ENCODE peak calls at places on chromosomes 4 and X, in eight cellular contexts. One of them, this sample, is unnamed.
A peak's percentile ranks its signal among the peaks of the same experiment; 100 is the strongest.

GRCh38 chrX:42023122-42023521 is 99.8 kb upstream of the CASK start:
- DNase-seq in cardiac muscle cell: no peak
- DNase-seq in non-pigmented ciliary epithelial cell: no peak
- DNase-seq in G401: no peak
- DNase-seq in CD8-positive, alpha-beta memory T cell: no peak
- DNase-seq in iPS-NIHi11: no peak
- DNase-seq in stimulated activated CD8-positive, alpha-beta memory T cell treated with anti-CD3 and anti-CD28 coated beads, Interleukin-12 subunit alpha, Interleukin-12 subunit beta, amount 100 ng/mL, for 4 hours: no peak
- DNase-seq in activated T-cell treated with anti-CD3 and anti-CD28 coated beads, Interleukin-2, amount 50 U/mL, for 72 hours: peak; percentile 1
- DNase-seq in this sample: no peak

GRCh38 chrX:114599305-114599704 is 15.4 kb downstream of the HTR2C start:
- DNase-seq in cardiac muscle cell: no peak
- DNase-seq in stimulated activated CD8-positive, alpha-beta memory T cell treated with anti-CD3 and anti-CD28 coated beads, Interleukin-12 subunit alpha, Interleukin-12 subunit beta, amount 100 ng/mL, for 4 hours: no peak
- DNase-seq in G401: no peak
- DNase-seq in iPS-NIHi11: no peak
- DNase-seq in non-pigmented ciliary epithelial cell: no peak
- DNase-seq in activated T-cell treated with anti-CD3 and anti-CD28 coated beads, Interleukin-2, amount 50 U/mL, for 72 hours: no peak
- DNase-seq in CD8-positive, alpha-beta memory T cell: no peak
- DNase-seq in this sample: no peak

GRCh38 chr4:31995943-31996901 is 1276.1 kb downstream of the PCDH7 start:
- DNase-seq in CD8-positive, alpha-beta memory T cell: no peak
- DNase-seq in G401: no peak
- DNase-seq in cardiac muscle cell: no peak
- DNase-seq in stimulated activated CD8-positive, alpha-beta memory T cell treated with anti-CD3 and anti-CD28 coated beads, Interleukin-12 subunit alpha, Interleukin-12 subunit beta, amount 100 ng/mL, for 4 hours: no peak
- DNase-seq in iPS-NIHi11: no peak
- DNase-seq in activated T-cell treated with anti-CD3 and anti-CD28 coated beads, Interleukin-2, amount 50 U/mL, for 72 hours: no peak
- DNase-seq in non-pigmented ciliary epithelial cell: no peak
- DNase-seq in this sample: no peak

GRCh38 chr4:80710748-80711451 is 319.6 kb upstream of the BMP3 start:
- DNase-seq in non-pigmented ciliary epithelial cell: no peak
- DNase-seq in activated T-cell treated with anti-CD3 and anti-CD28 coated beads, Interleukin-2, amount 50 U/mL, for 72 hours: no peak
- DNase-seq in stimulated activated CD8-positive, alpha-beta memory T cell treated with anti-CD3 and anti-CD28 coated beads, Interleukin-12 subunit alpha, Interleukin-12 subunit beta, amount 100 ng/mL, for 4 hours: no peak
- DNase-seq in CD8-positive, alpha-beta memory T cell: no peak
- DNase-seq in G401: no peak
- DNase-seq in cardiac muscle cell: no peak
- DNase-seq in iPS-NIHi11: no peak
- DNase-seq in this sample: no peak

GRCh38 chr4:185774815-185775684 is 36.9 kb downstream of the SORBS2 start:
- DNase-seq in activated T-cell treated with anti-CD3 and anti-CD28 coated beads, Interleukin-2, amount 50 U/mL, for 72 hours: no peak
- DNase-seq in cardiac muscle cell: peak; percentile 89
- DNase-seq in iPS-NIHi11: no peak
- DNase-seq in stimulated activated CD8-positive, alpha-beta memory T cell treated with anti-CD3 and anti-CD28 coated beads, Interleukin-12 subunit alpha, Interleukin-12 subunit beta, amount 100 ng/mL, for 4 hours: no peak
- DNase-seq in non-pigmented ciliary epithelial cell: peak; percentile 47
- DNase-seq in CD8-positive, alpha-beta memory T cell: no peak
- DNase-seq in G401: peak; percentile 11
- DNase-seq in this sample: no peak

GRCh38 chrX:72208126-72208525 is 26.6 kb downstream of the PIN4 start:
- DNase-seq in iPS-NIHi11: no peak
- DNase-seq in activated T-cell treated with anti-CD3 and anti-CD28 coated beads, Interleukin-2, amount 50 U/mL, for 72 hours: no peak
- DNase-seq in stimulated activated CD8-positive, alpha-beta memory T cell treated with anti-CD3 and anti-CD28 coated beads, Interleukin-12 subunit alpha, Interleukin-12 subunit beta, amount 100 ng/mL, for 4 hours: no peak
- DNase-seq in CD8-positive, alpha-beta memory T cell: no peak
- DNase-seq in G401: no peak
- DNase-seq in cardiac muscle cell: no peak
- DNase-seq in non-pigmented ciliary epithelial cell: no peak
- DNase-seq in this sample: no peak

GRCh38 chrX:17606211-17606610 is 131.1 kb upstream of the SCML1 start:
- DNase-seq in stimulated activated CD8-positive, alpha-beta memory T cell treated with anti-CD3 and anti-CD28 coated beads, Interleukin-12 subunit alpha, Interleukin-12 subunit beta, amount 100 ng/mL, for 4 hours: no peak
- DNase-seq in cardiac muscle cell: no peak
- DNase-seq in G401: no peak
- DNase-seq in non-pigmented ciliary epithelial cell: no peak
- DNase-seq in iPS-NIHi11: no peak
- DNase-seq in activated T-cell treated with anti-CD3 and anti-CD28 coated beads, Interleukin-2, amount 50 U/mL, for 72 hours: no peak
- DNase-seq in CD8-positive, alpha-beta memory T cell: no peak
- DNase-seq in this sample: no peak

GRCh38 chr4:184747034-184747830 is 13.3 kb upstream of the CENPU start:
- DNase-seq in iPS-NIHi11: peak; percentile 31
- DNase-seq in CD8-positive, alpha-beta memory T cell: no peak
- DNase-seq in non-pigmented ciliary epithelial cell: no peak
- DNase-seq in activated T-cell treated with anti-CD3 and anti-CD28 coated beads, Interleukin-2, amount 50 U/mL, for 72 hours: no peak
- DNase-seq in stimulated activated CD8-positive, alpha-beta memory T cell treated with anti-CD3 and anti-CD28 coated beads, Interleukin-12 subunit alpha, Interleukin-12 subunit beta, amount 100 ng/mL, for 4 hours: no peak
- DNase-seq in cardiac muscle cell: no peak
- DNase-seq in G401: no peak
- DNase-seq in this sample: no peak

GRCh38 chr4:15781427-15782095 is 3.4 kb downstream of the CD38 start:
- DNase-seq in activated T-cell treated with anti-CD3 and anti-CD28 coated beads, Interleukin-2, amount 50 U/mL, for 72 hours: peak; percentile 53
- DNase-seq in non-pigmented ciliary epithelial cell: no peak
- DNase-seq in cardiac muscle cell: peak; percentile 65
- DNase-seq in G401: no peak
- DNase-seq in stimulated activated CD8-positive, alpha-beta memory T cell treated with anti-CD3 and anti-CD28 coated beads, Interleukin-12 subunit alpha, Interleukin-12 subunit beta, amount 100 ng/mL, for 4 hours: no peak
- DNase-seq in iPS-NIHi11: no peak
- DNase-seq in CD8-positive, alpha-beta memory T cell: no peak
- DNase-seq in this sample: no peak

GRCh38 chrX:150225756-150226155 is 137.4 kb upstream of the MAMLD1 start:
- DNase-seq in cardiac muscle cell: no peak
- DNase-seq in non-pigmented ciliary epithelial cell: no peak
- DNase-seq in CD8-positive, alpha-beta memory T cell: no peak
- DNase-seq in activated T-cell treated with anti-CD3 and anti-CD28 coated beads, Interleukin-2, amount 50 U/mL, for 72 hours: no peak
- DNase-seq in G401: no peak
- DNase-seq in stimulated activated CD8-positive, alpha-beta memory T cell treated with anti-CD3 and anti-CD28 coated beads, Interleukin-12 subunit alpha, Interleukin-12 subunit beta, amount 100 ng/mL, for 4 hours: no peak
- DNase-seq in iPS-NIHi11: peak; percentile 11
- DNase-seq in this sample: peak; percentile 21

GRCh38 chr4:153438916-153439756 is 27.0 kb upstream of the TMEM131L start:
- DNase-seq in CD8-positive, alpha-beta memory T cell: peak; percentile 61
- DNase-seq in stimulated activated CD8-positive, alpha-beta memory T cell treated with anti-CD3 and anti-CD28 coated beads, Interleukin-12 subunit alpha, Interleukin-12 subunit beta, amount 100 ng/mL, for 4 hours: peak; percentile 18
- DNase-seq in cardiac muscle cell: no peak
- DNase-seq in activated T-cell treated with anti-CD3 and anti-CD28 coated beads, Interleukin-2, amount 50 U/mL, for 72 hours: peak; percentile 19
- DNase-seq in non-pigmented ciliary epithelial cell: no peak
- DNase-seq in iPS-NIHi11: no peak
- DNase-seq in G401: no peak
- DNase-seq in this sample: no peak

GRCh38 chrX:79570524-79571240 is 203.5 kb upstream of the ITM2A start:
- DNase-seq in non-pigmented ciliary epithelial cell: no peak
- DNase-seq in cardiac muscle cell: no peak
- DNase-seq in iPS-NIHi11: no peak
- DNase-seq in G401: no peak
- DNase-seq in CD8-positive, alpha-beta memory T cell: no peak
- DNase-seq in stimulated activated CD8-positive, alpha-beta memory T cell treated with anti-CD3 and anti-CD28 coated beads, Interleukin-12 subunit alpha, Interleukin-12 subunit beta, amount 100 ng/mL, for 4 hours: no peak
- DNase-seq in activated T-cell treated with anti-CD3 and anti-CD28 coated beads, Interleukin-2, amount 50 U/mL, for 72 hours: no peak
- DNase-seq in this sample: no peak

GRCh38 chr4:151475338-151475737 is 66.4 kb downstream of the FHIP1A start:
- DNase-seq in G401: no peak
- DNase-seq in iPS-NIHi11: no peak
- DNase-seq in CD8-positive, alpha-beta memory T cell: no peak
- DNase-seq in cardiac muscle cell: no peak
- DNase-seq in non-pigmented ciliary epithelial cell: no peak
- DNase-seq in activated T-cell treated with anti-CD3 and anti-CD28 coated beads, Interleukin-2, amount 50 U/mL, for 72 hours: no peak
- DNase-seq in stimulated activated CD8-positive, alpha-beta memory T cell treated with anti-CD3 and anti-CD28 coated beads, Interleukin-12 subunit alpha, Interleukin-12 subunit beta, amount 100 ng/mL, for 4 hours: no peak
- DNase-seq in this sample: no peak

GRCh38 chrX:120668357-120668756 is 38.5 kb upstream of the C1GALT1C1 start:
- DNase-seq in stimulated activated CD8-positive, alpha-beta memory T cell treated with anti-CD3 and anti-CD28 coated beads, Interleukin-12 subunit alpha, Interleukin-12 subunit beta, amount 100 ng/mL, for 4 hours: no peak
- DNase-seq in G401: no peak
- DNase-seq in cardiac muscle cell: no peak
- DNase-seq in non-pigmented ciliary epithelial cell: no peak
- DNase-seq in iPS-NIHi11: no peak
- DNase-seq in CD8-positive, alpha-beta memory T cell: no peak
- DNase-seq in activated T-cell treated with anti-CD3 and anti-CD28 coated beads, Interleukin-2, amount 50 U/mL, for 72 hours: no peak
- DNase-seq in this sample: no peak

GRCh38 chrX:85922821-85923220 is 124.5 kb downstream of the CHM start:
- DNase-seq in cardiac muscle cell: peak; percentile 40
- DNase-seq in iPS-NIHi11: no peak
- DNase-seq in non-pigmented ciliary epithelial cell: peak; percentile 22
- DNase-seq in activated T-cell treated with anti-CD3 and anti-CD28 coated beads, Interleukin-2, amount 50 U/mL, for 72 hours: no peak
- DNase-seq in G401: no peak
- DNase-seq in CD8-positive, alpha-beta memory T cell: no peak
- DNase-seq in stimulated activated CD8-positive, alpha-beta memory T cell treated with anti-CD3 and anti-CD28 coated beads, Interleukin-12 subunit alpha, Interleukin-12 subunit beta, amount 100 ng/mL, for 4 hours: no peak
- DNase-seq in this sample: no peak

GRCh38 chrX:110866421-110866820 is 70.8 kb upstream of the CHRDL1 start:
- DNase-seq in CD8-positive, alpha-beta memory T cell: no peak
- DNase-seq in non-pigmented ciliary epithelial cell: no peak
- DNase-seq in stimulated activated CD8-positive, alpha-beta memory T cell treated with anti-CD3 and anti-CD28 coated beads, Interleukin-12 subunit alpha, Interleukin-12 subunit beta, amount 100 ng/mL, for 4 hours: no peak
- DNase-seq in cardiac muscle cell: no peak
- DNase-seq in iPS-NIHi11: no peak
- DNase-seq in activated T-cell treated with anti-CD3 and anti-CD28 coated beads, Interleukin-2, amount 50 U/mL, for 72 hours: no peak
- DNase-seq in G401: no peak
- DNase-seq in this sample: no peak

GRCh38 chr4:89434364-89434988 is 126.9 kb upstream of the GPRIN3 start:
- DNase-seq in non-pigmented ciliary epithelial cell: no peak
- DNase-seq in stimulated activated CD8-positive, alpha-beta memory T cell treated with anti-CD3 and anti-CD28 coated beads, Interleukin-12 subunit alpha, Interleukin-12 subunit beta, amount 100 ng/mL, for 4 hours: no peak
- DNase-seq in G401: peak; percentile 82
- DNase-seq in iPS-NIHi11: peak; percentile 28
- DNase-seq in CD8-positive, alpha-beta memory T cell: peak; percentile 25
- DNase-seq in activated T-cell treated with anti-CD3 and anti-CD28 coated beads, Interleukin-2, amount 50 U/mL, for 72 hours: peak; percentile 17
- DNase-seq in cardiac muscle cell: peak; percentile 65
- DNase-seq in this sample: peak; percentile 68

GRCh38 chr4:16225996-16226815 is at the start of gene TAPT1:
- DNase-seq in cardiac muscle cell: peak; percentile 73
- DNase-seq in iPS-NIHi11: peak; percentile 89
- DNase-seq in G401: peak; percentile 77
- DNase-seq in activated T-cell treated with anti-CD3 and anti-CD28 coated beads, Interleukin-2, amount 50 U/mL, for 72 hours: peak; percentile 87
- DNase-seq in CD8-positive, alpha-beta memory T cell: peak; percentile 72
- DNase-seq in non-pigmented ciliary epithelial cell: no peak
- DNase-seq in stimulated activated CD8-positive, alpha-beta memory T cell treated with anti-CD3 and anti-CD28 coated beads, Interleukin-12 subunit alpha, Interleukin-12 subunit beta, amount 100 ng/mL, for 4 hours: peak; percentile 68
- DNase-seq in this sample: peak; percentile 46

GRCh38 chr4:795726-796119 is 30.2 kb downstream of the CPLX1 start:
- DNase-seq in activated T-cell treated with anti-CD3 and anti-CD28 coated beads, Interleukin-2, amount 50 U/mL, for 72 hours: no peak
- DNase-seq in CD8-positive, alpha-beta memory T cell: no peak
- DNase-seq in non-pigmented ciliary epithelial cell: no peak
- DNase-seq in G401: no peak
- DNase-seq in stimulated activated CD8-positive, alpha-beta memory T cell treated with anti-CD3 and anti-CD28 coated beads, Interleukin-12 subunit alpha, Interleukin-12 subunit beta, amount 100 ng/mL, for 4 hours: no peak
- DNase-seq in iPS-NIHi11: no peak
- DNase-seq in cardiac muscle cell: no peak
- DNase-seq in this sample: no peak

GRCh38 chr4:48360285-48360965 is 19.1 kb downstream of the SLAIN2 start:
- DNase-seq in activated T-cell treated with anti-CD3 and anti-CD28 coated beads, Interleukin-2, amount 50 U/mL, for 72 hours: no peak
- DNase-seq in stimulated activated CD8-positive, alpha-beta memory T cell treated with anti-CD3 and anti-CD28 coated beads, Interleukin-12 subunit alpha, Interleukin-12 subunit beta, amount 100 ng/mL, for 4 hours: no peak
- DNase-seq in G401: no peak
- DNase-seq in CD8-positive, alpha-beta memory T cell: no peak
- DNase-seq in cardiac muscle cell: peak; percentile 28
- DNase-seq in iPS-NIHi11: no peak
- DNase-seq in non-pigmented ciliary epithelial cell: peak; percentile 79
- DNase-seq in this sample: peak; percentile 23

GRCh38 chrX:50609796-50610195 is 139.2 kb upstream of the DGKK start:
- DNase-seq in iPS-NIHi11: no peak
- DNase-seq in cardiac muscle cell: no peak
- DNase-seq in G401: no peak
- DNase-seq in non-pigmented ciliary epithelial cell: peak; percentile 14
- DNase-seq in activated T-cell treated with anti-CD3 and anti-CD28 coated beads, Interleukin-2, amount 50 U/mL, for 72 hours: no peak
- DNase-seq in CD8-positive, alpha-beta memory T cell: no peak
- DNase-seq in stimulated activated CD8-positive, alpha-beta memory T cell treated with anti-CD3 and anti-CD28 coated beads, Interleukin-12 subunit alpha, Interleukin-12 subunit beta, amount 100 ng/mL, for 4 hours: no peak
- DNase-seq in this sample: no peak

GRCh38 chrX:6226646-6227444 is 1.8 kb downstream of the NLGN4X start:
- DNase-seq in iPS-NIHi11: peak; percentile 14
- DNase-seq in non-pigmented ciliary epithelial cell: no peak
- DNase-seq in stimulated activated CD8-positive, alpha-beta memory T cell treated with anti-CD3 and anti-CD28 coated beads, Interleukin-12 subunit alpha, Interleukin-12 subunit beta, amount 100 ng/mL, for 4 hours: no peak
- DNase-seq in G401: no peak
- DNase-seq in CD8-positive, alpha-beta memory T cell: no peak
- DNase-seq in cardiac muscle cell: no peak
- DNase-seq in activated T-cell treated with anti-CD3 and anti-CD28 coated beads, Interleukin-2, amount 50 U/mL, for 72 hours: no peak
- DNase-seq in this sample: no peak

GRCh38 chr4:7356667-7357295 is 77.9 kb downstream of the PSAPL1 start:
- DNase-seq in iPS-NIHi11: no peak
- DNase-seq in stimulated activated CD8-positive, alpha-beta memory T cell treated with anti-CD3 and anti-CD28 coated beads, Interleukin-12 subunit alpha, Interleukin-12 subunit beta, amount 100 ng/mL, for 4 hours: no peak
- DNase-seq in CD8-positive, alpha-beta memory T cell: no peak
- DNase-seq in non-pigmented ciliary epithelial cell: no peak
- DNase-seq in G401: no peak
- DNase-seq in activated T-cell treated with anti-CD3 and anti-CD28 coated beads, Interleukin-2, amount 50 U/mL, for 72 hours: no peak
- DNase-seq in cardiac muscle cell: no peak
- DNase-seq in this sample: no peak

This sample was measured in HAP-1.